ENCODE peak calls at places on chromosomes 16 and 17, in five cellular contexts. W, X, P, J and Y are unnamed samples.

GRCh38 chr16:76614255-76614654 is 337.1 kb downstream of the CNTNAP4 start:
- DNase-seq in X (no peak), W (no peak), P (no peak), J (no peak), Y (no peak)

GRCh38 chr17:238964-239259 is 57.5 kb upstream of the DOC2B start:
- DNase-seq in X (no peak), P (no peak), J (no peak), W (no peak), Y (no peak)

GRCh38 chr17:1460233-1460632 is 4.2 kb upstream of the CRK start:
- DNase-seq in W (peak; percentile 62), J (no peak), P (no peak), X (peak; percentile 33), Y (no peak)

GRCh38 chr16:48538746-48539484 is 71.1 kb downstream of the N4BP1 start:
- DNase-seq in X (no peak), J (no peak), W (no peak), P (no peak), Y (peak; percentile 38)

GRCh38 chr16:86826931-86827330 is 248.6 kb downstream of the FOXL1 start:
- DNase-seq in J (no peak), W (no peak), X (no peak), P (no peak), Y (no peak)

GRCh38 chr17:38959508-38959907 is 7.7 kb downstream of the FBXO47 start:
- DNase-seq in X (no peak), J (no peak), W (no peak), P (no peak), Y (no peak)

GRCh38 chr16:10514369-10515055 is 65.9 kb downstream of the EMP2 start:
- DNase-seq in W (peak; percentile 83), J (no peak), X (peak; percentile 84), P (peak; percentile 42), Y (peak; percentile 57)

GRCh38 chr16:81516478-81517149 is 72.0 kb downstream of the CMIP start:
- DNase-seq in P (no peak), J (no peak), W (no peak), X (peak; percentile 80), Y (no peak)

GRCh38 chr17:82645516-82645915 is 2.7 kb downstream of the WDR45B start:
- DNase-seq in X (no peak), J (no peak), W (peak; percentile 11), P (no peak), Y (no peak)

GRCh38 chr17:12789075-12789975 is at the start of gene ARHGAP44:
- DNase-seq in J (no peak), W (no peak), P (peak; percentile 88), X (peak; percentile 47), Y (peak; percentile 78)

GRCh38 chr16:4416200-4417032 is at the start of gene CORO7:
- DNase-seq in X (peak; percentile 74), J (peak; percentile 99), P (peak; percentile 97), W (peak; percentile 87), Y (peak; percentile 94)

GRCh38 chr17:79065105-79065670 is 9.4 kb upstream of the ENGASE start:
- DNase-seq in J (peak; percentile 50), P (peak; percentile 52), W (peak; percentile 62), X (peak; percentile 52), Y (peak; percentile 55)

GRCh38 chr17:28279411-28279810 is 39.6 kb upstream of the TMEM97 start:
- DNase-seq in P (no peak), J (no peak), X (peak; percentile 56), W (no peak), Y (no peak)

GRCh38 chr16:48054881-48055601 is 100.8 kb downstream of the ABCC12 start:
- DNase-seq in X (peak; percentile 75), P (peak; percentile 70), W (peak; percentile 55), J (no peak), Y (peak; percentile 56)

GRCh38 chr17:65656390-65657250 is 95.2 kb upstream of the AXIN2 start:
- DNase-seq in W (no peak), J (no peak), X (peak; percentile 31), P (no peak), Y (no peak)

GRCh38 chr17:77748436-77748835 is 210.1 kb upstream of the TNRC6C start:
- DNase-seq in W (no peak), P (no peak), J (no peak), X (no peak), Y (no peak)

GRCh38 chr17:21170829-21171228 is 43.1 kb downstream of the TMEM11 start:
- DNase-seq in P (no peak), X (no peak), W (no peak), J (no peak), Y (no peak)

GRCh38 chr17:72702998-72703397 is 389.5 kb downstream of the SLC39A11 start:
- DNase-seq in X (no peak), P (no peak), W (peak; percentile 65), J (no peak), Y (no peak)

GRCh38 chr16:21666772-21667171 is 3.0 kb downstream of the OTOA start:
- DNase-seq in W (no peak), X (no peak), J (no peak), P (no peak), Y (no peak)

GRCh38 chr17:16027708-16028584 is 28.3 kb downstream of the TTC19 start:
- DNase-seq in W (peak; percentile 93), X (peak; percentile 93), J (no peak), P (no peak), Y (no peak)

GRCh38 chr17:40342575-40343058 is 21.9 kb downstream of the GJD3 start:
- DNase-seq in W (no peak), J (no peak), X (no peak), P (no peak), Y (no peak)

GRCh38 chr16:79269211-79269863 is 331.2 kb downstream of the MAF start:
- DNase-seq in X (no peak), W (no peak), J (no peak), P (no peak), Y (no peak)

GRCh38 chr17:18185832-18186231 is 2.2 kb downstream of the ALKBH5 start:
- DNase-seq in X (peak; percentile 33), P (no peak), W (no peak), J (no peak), Y (no peak)

GRCh38 chr16:16992986-16993783 is 477.6 kb downstream of the XYLT1 start:
- DNase-seq in X (no peak), W (no peak), P (no peak), J (no peak), Y (peak; percentile 62)

GRCh38 chr17:16988749-16989229 is 16.9 kb upstream of the TNFRSF13B start:
- DNase-seq in J (no peak), X (no peak), P (no peak), W (no peak), Y (no peak)

GRCh38 chr16:87265261-87265660 is 51.9 kb downstream of the C16orf95 start:
- DNase-seq in X (no peak), W (no peak), P (no peak), J (no peak), Y (no peak)

GRCh38 chr16:72371307-72372081 is 199.5 kb upstream of the PMFBP1 start:
- DNase-seq in W (peak; percentile 53), X (peak; percentile 19), P (no peak), J (no peak), Y (peak; percentile 5)

GRCh38 chr17:76696763-76697701 is 13.7 kb downstream of the MXRA7 start:
- DNase-seq in J (no peak), X (peak; percentile 61), P (peak; percentile 40), W (no peak), Y (no peak)

DNA sequence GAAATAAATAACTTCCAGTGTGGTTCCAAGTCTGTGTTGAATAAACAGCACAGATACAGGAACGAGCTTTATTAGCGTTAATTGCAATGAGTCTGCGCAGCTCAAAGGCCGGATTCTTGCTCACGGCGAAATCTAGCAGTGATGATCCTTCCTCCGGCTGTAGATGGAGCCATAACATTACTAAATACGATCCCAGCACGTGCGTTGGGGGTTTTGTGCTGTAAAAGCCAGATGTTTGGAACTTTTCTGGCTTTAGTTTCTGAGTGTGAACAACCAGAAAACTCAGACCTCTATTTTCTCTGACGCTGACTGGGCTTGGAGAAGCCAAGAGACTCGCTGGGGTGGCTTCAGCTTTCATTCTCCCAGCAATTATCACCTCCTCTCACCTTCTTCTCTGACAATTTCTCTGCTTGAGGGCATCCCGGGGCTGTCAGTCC is 47.0 kb upstream of the AKTIP start:
- DNase-seq in P (peak; percentile 51), X (peak; percentile 89), W (peak; percentile 81), J (peak; percentile 53), Y (peak; percentile 55)
- TF ChIP-seq CTCF in P (peak; percentile 29), X (peak; percentile 78), W (peak; percentile 69), J (peak; percentile 74), Y (peak; percentile 34)

DNA sequence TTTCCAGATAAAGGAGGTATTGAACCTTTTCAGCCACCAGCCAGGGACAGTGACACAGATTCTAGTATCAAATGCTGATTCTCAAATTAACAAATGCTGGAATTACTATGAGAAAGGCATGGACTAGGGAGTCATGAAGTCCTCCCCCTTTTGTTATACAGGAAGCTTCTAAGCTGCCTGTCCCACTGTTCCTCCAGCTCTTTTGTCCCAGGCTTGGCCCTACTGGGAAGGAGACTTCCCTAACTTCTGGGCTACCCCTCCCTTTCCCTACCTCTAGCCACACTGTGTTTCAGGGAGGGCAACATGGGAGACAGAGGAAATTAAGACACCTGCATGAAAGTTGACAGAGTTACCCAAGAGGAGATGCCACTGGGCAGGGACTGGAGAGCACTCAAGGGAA is 192.5 kb downstream of the CDH13 start:
- DNase-seq in J (no peak), P (no peak), X (no peak), W (no peak), Y (no peak)
- TF ChIP-seq CTCF in J (no peak), P (no peak), X (no peak), W (no peak), Y (no peak)

GRCh38 chr17:33049781-33050414 is 58.3 kb downstream of the SPACA3 start:
- DNase-seq in W (peak; percentile 79), X (peak; percentile 60), J (peak; percentile 38), P (peak; percentile 68), Y (peak; percentile 63)
- TF ChIP-seq CTCF in W (peak; percentile 84), X (peak; percentile 97), J (peak; percentile 51), P (peak; percentile 91), Y (peak; percentile 84)

GRCh38 chr16:67931712-67932461 is at the start of gene CTRL:
- DNase-seq in P (no peak), W (no peak), X (no peak), J (no peak), Y (no peak)
- TF ChIP-seq CTCF in P (peak; percentile 11), W (no peak), X (peak; percentile 33), J (no peak), Y (peak; percentile 41)

GRCh38 chr16:1189455-1189854 is 35.6 kb downstream of the TPSG1 start:
- DNase-seq in W (no peak), X (no peak), P (no peak), J (no peak), Y (no peak)

GRCh38 chr16:1192384-1193073 is 32.5 kb downstream of the TPSG1 start:
- DNase-seq in W (no peak), J (no peak), X (no peak), P (no peak), Y (no peak)

GRCh38 chr16:1184980-1185379 is 32.1 kb downstream of the CACNA1H start:
- DNase-seq in W (no peak), J (no peak), X (no peak), P (no peak), Y (no peak)

GRCh38 chr16:1184156-1184868 is 31.4 kb downstream of the CACNA1H start:
- DNase-seq in W (no peak), J (no peak), X (no peak), P (no peak), Y (no peak)

GRCh38 chr16:1188781-1189189 is 35.9 kb downstream of the CACNA1H start:
- DNase-seq in P (peak; percentile 47), X (peak; percentile 34), J (peak; percentile 49), W (peak; percentile 39), Y (peak; percentile 79)
- TF ChIP-seq CTCF in P (no peak), X (no peak), J (no peak), W (no peak), Y (no peak)

GRCh38 chr17:4938670-4939553 is 934 bp downstream of the SLC25A11 start:
- DNase-seq in W (no peak), X (no peak), P (no peak), J (no peak), Y (no peak)
- TF ChIP-seq CTCF in W (no peak), X (no peak), P (no peak), J (no peak), Y (no peak)